ENCODE peak calls at places on chromosome X, in five cellular contexts. Q is K562, R is suprapubic skin, M is right lobe of liver, H is heart left ventricle. O is an unnamed sample.
A peak's percentile ranks its signal among the peaks of the same experiment; 100 is the strongest.

GRCh38 chrX:285076-285677 is 4.0 kb downstream of the PLCXD1 start:
- DNase-seq in R (no peak), M (no peak), Q (no peak), H (no peak), O (no peak)

GRCh38 chrX:45228126-45228525 is 27.4 kb upstream of the DIPK2B start:
- DNase-seq in Q (no peak), R (no peak), H (no peak), M (no peak), O (no peak)

GRCh38 chrX:24396930-24397277 is 36.5 kb downstream of the SUPT20HL1 start:
- DNase-seq in M (no peak), H (no peak), Q (no peak), R (no peak), O (no peak)

GRCh38 chrX:11665144-11666040 is at the start of gene ARHGAP6:
- DNase-seq in Q (no peak), H (peak; percentile 31), M (peak; percentile 22), R (no peak), O (peak; percentile 8)

GRCh38 chrX:132266583-132267355 is 47.5 kb upstream of the RAP2C start:
- DNase-seq in Q (no peak), H (no peak), M (no peak), R (no peak), O (no peak)

GRCh38 chrX:70033348-70033747 is 16.4 kb downstream of the AWAT2 start:
- DNase-seq in R (no peak), H (no peak), Q (peak; percentile 48), M (peak; percentile 29), O (peak; percentile 9)

GRCh38 chrX:96447161-96447560 is 237.5 kb upstream of the DIAPH2 start:
- DNase-seq in M (no peak), H (no peak), R (no peak), Q (no peak), O (no peak)

GRCh38 chrX:119735467-119735866 is 22.9 kb upstream of the SOWAHD start:
- DNase-seq in R (no peak), H (no peak), M (no peak), Q (no peak), O (peak; percentile 34)

GRCh38 chrX:28586891-28587635 is at the start of gene IL1RAPL1:
- DNase-seq in Q (no peak), H (no peak), M (no peak), R (no peak), O (peak; percentile 4)

GRCh38 chrX:31333181-31333831 is 261.5 kb upstream of the FTHL17 start:
- DNase-seq in R (no peak), H (no peak), Q (no peak), M (no peak), O (no peak)

GRCh38 chrX:85499400-85499799 is 119.9 kb upstream of the POF1B start:
- DNase-seq in Q (no peak), M (no peak), R (no peak), H (no peak), O (no peak)

GRCh38 chrX:56728752-56729151 is 291 bp upstream of the NBDY start:
- DNase-seq in R (no peak), M (no peak), H (no peak), Q (peak; percentile 2), O (peak; percentile 31)

GRCh38 chrX:18543738-18544137 is 118.3 kb downstream of the CDKL5 start:
- DNase-seq in Q (no peak), H (no peak), R (no peak), M (no peak), O (no peak)

GRCh38 chrX:140713174-140713539 is 3.6 kb downstream of the LINC00632 start:
- DNase-seq in Q (no peak), R (no peak), M (no peak), H (no peak), O (no peak)

GRCh38 chrX:48677456-48678030 is 6.1 kb upstream of the WAS start:
- DNase-seq in R (no peak), Q (no peak), H (no peak), M (peak; percentile 61), O (no peak)

GRCh38 chrX:127317159-127317558 is 497.6 kb downstream of the PRR32 start:
- DNase-seq in Q (no peak), H (no peak), R (no peak), M (no peak), O (no peak)

GRCh38 chrX:136228808-136229207 is 22.4 kb downstream of the MAP7D3 start:
- DNase-seq in Q (no peak), M (no peak), H (no peak), R (no peak), O (no peak)

GRCh38 chrX:48083212-48083611 is 11.8 kb upstream of the ZNF630 start:
- DNase-seq in R (no peak), H (peak; percentile 23), M (peak; percentile 20), Q (peak; percentile 57), O (peak; percentile 44)

GRCh38 chrX:129663171-129663570 is 8.4 kb upstream of the APLN start:
- DNase-seq in M (no peak), R (no peak), Q (no peak), H (peak; percentile 45), O (no peak)

GRCh38 chrX:22323541-22323940 is 50.8 kb downstream of the CBLL2 start:
- DNase-seq in R (no peak), H (no peak), M (no peak), Q (no peak), O (no peak)

GRCh38 chrX:136662976-136663375 is 15.0 kb downstream of the CD40LG start:
- DNase-seq in H (no peak), R (no peak), M (no peak), Q (no peak), O (no peak)

GRCh38 chrX:47239199-47239598 is 6.4 kb downstream of the USP11 start:
- DNase-seq in M (no peak), Q (no peak), H (no peak), R (no peak), O (no peak)

GRCh38 chrX:99301990-99302389 is 1108.1 kb downstream of the PCDH19 start:
- DNase-seq in H (no peak), M (no peak), R (no peak), Q (no peak), O (no peak)

GRCh38 chrX:134891652-134892051 is 99.1 kb upstream of the SMIM10 start:
- DNase-seq in M (no peak), Q (no peak), H (no peak), R (no peak), O (no peak)

GRCh38 chrX:40552768-40553167 is 28.0 kb upstream of the ATP6AP2 start:
- DNase-seq in R (no peak), M (no peak), H (no peak), Q (no peak), O (no peak)

GRCh38 chrX:21004835-21005234 is 369.4 kb upstream of the CNKSR2 start:
- DNase-seq in Q (no peak), M (no peak), R (no peak), H (no peak), O (no peak)

GRCh38 chrX:141469469-141469868 is 115.1 kb downstream of the SPANXA1 start:
- DNase-seq in H (no peak), M (no peak), R (no peak), Q (no peak), O (no peak)

GRCh38 chrX:56746996-56747395 is 18.0 kb downstream of the NBDY start:
- DNase-seq in H (no peak), Q (no peak), R (no peak), M (no peak), O (no peak)

GRCh38 chrX:132270699-132271098 is 51.5 kb upstream of the RAP2C start:
- DNase-seq in H (peak; percentile 27), R (peak; percentile 79), Q (no peak), M (no peak), O (peak; percentile 11)

GRCh38 chrX:16882188-16882587 is 12.0 kb upstream of the RBBP7 start:
- DNase-seq in Q (no peak), R (no peak), M (peak; percentile 51), H (no peak), O (peak; percentile 62)

GRCh38 chrX:39058724-39059123 is 257.5 kb downstream of the MID1IP1 start:
- DNase-seq in H (no peak), R (no peak), M (no peak), Q (no peak), O (no peak)
- H3K4me1 ChIP-seq in H (no peaks in the 10 kb centered on the region), R (no peaks in the 10 kb centered on the region), M (no peaks in the 10 kb centered on the region), Q (no peaks in the 10 kb centered on the region), O (no peaks in the 10 kb centered on the region)

GRCh38 chrX:154398668-154399526 is 720 bp downstream of the RPL10 start:
- DNase-seq in H (peak; percentile 87), M (peak; percentile 79), R (peak; percentile 93), Q (peak; percentile 35), O (peak; percentile 91)
- TF ChIP-seq POLR2A in H (no peak), M (no peak), R (no peak), Q (no peak), O (no peak)

GRCh38 chrX:104130808-104131207 is 18.5 kb downstream of the ZCCHC18 start:
- DNase-seq in M (no peak), Q (no peak), R (no peak), H (no peak), O (no peak)

GRCh38 chrX:104122829-104123228 is 10.5 kb downstream of the ZCCHC18 start:
- DNase-seq in Q (no peak), R (no peak), M (no peak), H (no peak), O (no peak)

GRCh38 chrX:104126856-104127255 is 14.5 kb downstream of the ZCCHC18 start:
- DNase-seq in H (no peak), M (no peak), R (no peak), Q (no peak), O (no peak)
- H3K4me1 ChIP-seq in H (no peaks in the 10 kb centered on the region), M (no peaks in the 10 kb centered on the region), R (no peaks in the 10 kb centered on the region), Q (no peaks in the 10 kb centered on the region), O (no peaks in the 10 kb centered on the region)

DNA sequence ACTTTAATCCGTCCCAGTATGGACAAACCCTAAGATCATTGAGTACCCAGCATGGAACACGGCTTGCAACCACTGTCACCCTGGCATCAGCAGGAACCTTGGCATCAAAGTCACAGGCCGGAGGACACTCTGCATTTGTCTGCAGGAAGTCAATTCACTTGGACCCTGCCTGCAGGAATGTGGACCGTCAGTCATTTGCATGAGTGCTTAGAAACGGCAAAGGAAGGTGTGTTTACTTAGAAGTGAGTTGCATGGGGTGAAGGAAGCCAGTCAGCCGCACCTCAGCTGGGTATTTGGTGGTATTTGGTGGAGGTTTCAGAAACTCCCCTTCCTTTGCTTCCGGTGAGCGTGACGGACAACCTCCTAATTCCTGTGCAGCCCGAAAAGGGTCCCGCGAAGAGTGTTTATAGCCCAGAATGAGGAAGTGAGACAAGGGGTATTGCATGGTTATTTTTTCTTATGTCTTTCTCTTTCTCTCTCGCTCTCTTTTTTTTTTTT is 15.5 kb downstream of the P2RY8 start:
- DNase-seq in R (no peak), M (no peak), H (no peak), Q (no peak), O (no peak)
- TF ChIP-seq POLR2A in R (no peak), M (no peak), H (no peak), Q (no peak), O (no peak)

GRCh38 chrX:41616255-41616654 is 72.5 kb upstream of the GPR34 start:
- DNase-seq in H (no peak), Q (no peak), R (no peak), M (no peak), O (no peak)

GRCh38 chrX:41621236-41621651 is 67.5 kb upstream of the GPR34 start:
- DNase-seq in H (no peak), M (no peak), Q (peak; percentile 20), R (no peak), O (no peak)

GRCh38 chrX:41619221-41619620 is 69.6 kb upstream of the GPR34 start:
- DNase-seq in Q (no peak), M (no peak), H (no peak), R (no peak), O (no peak)

GRCh38 chrX:41616935-41617334 is 71.8 kb upstream of the GPR34 start:
- DNase-seq in M (no peak), H (no peak), R (no peak), Q (no peak), O (no peak)
- H3K4me1 ChIP-seq in M (no peaks in the 10 kb centered on the region), H (no peaks in the 10 kb centered on the region), R (no peaks in the 10 kb centered on the region), Q (peaks cover 4% of the 10 kb centered on the region), O (no peaks in the 10 kb centered on the region)

O was measured in thyroid gland.